ENCODE peak calls at places on chromosomes 7 and 10, in eight cellular contexts. J is dorsolateral prefrontal cortex; I is right cardiac atrium; G is AG08395; O is GF-D8; S is EH; T is activated CD4-positive, alpha-beta T cell treated with anti-CD3 and anti-CD28 coated beads, Interleukin-2, amount 10 ng/mL, durations not matched to agents 7 days and 5 days; K is CD8-positive, alpha-beta memory T cell. Y is an unnamed sample.
A peak's percentile ranks its signal among the peaks of the same experiment; 100 is the strongest.

GRCh38 chr10:131834152-131834810 is 66.5 kb upstream of the PPP2R2D start:
- DNase-seq in S (no peak), I (no peak), O (no peak), K (no peak), J (no peak), T (no peak), G (no peak), Y (no peak)

GRCh38 chr7:8291742-8292141 is 29.8 kb upstream of the ICA1 start:
- DNase-seq in O (no peak), I (no peak), T (no peak), J (no peak), G (no peak), S (no peak), K (no peak), Y (no peak)

GRCh38 chr10:110912374-110912773 is 6.6 kb downstream of the BBIP1 start:
- DNase-seq in G (peak; percentile 52), K (no peak), J (no peak), S (peak; percentile 90), O (no peak), T (no peak), I (no peak), Y (no peak)

GRCh38 chr7:2030475-2031456 is 202.0 kb downstream of the MAD1L1 start:
- DNase-seq in J (no peak), I (no peak), G (no peak), S (no peak), O (no peak), K (no peak), T (peak; percentile 39), Y (no peak)

GRCh38 chr10:124644281-124644680 is 99.9 kb downstream of the FAM53B start:
- DNase-seq in O (no peak), I (peak; percentile 10), S (no peak), K (no peak), T (no peak), J (no peak), G (no peak), Y (no peak)

GRCh38 chr10:119222966-119223386 is 15.6 kb downstream of the GRK5 start:
- DNase-seq in O (no peak), J (no peak), S (no peak), T (no peak), K (no peak), I (no peak), G (no peak), Y (no peak)

GRCh38 chr10:99435986-99436633 is 5.7 kb upstream of the GOT1 start:
- DNase-seq in S (peak; percentile 58), O (no peak), G (peak; percentile 45), T (peak; percentile 10), K (no peak), I (no peak), J (no peak), Y (peak; percentile 18)

GRCh38 chr7:106371629-106372028 is 86.8 kb upstream of the NAMPT start:
- DNase-seq in T (no peak), G (no peak), S (no peak), J (no peak), K (no peak), O (no peak), I (peak; percentile 35), Y (no peak)

GRCh38 chr10:119303886-119304285 is 96.5 kb downstream of the GRK5 start:
- DNase-seq in O (no peak), K (no peak), S (no peak), T (no peak), I (no peak), G (no peak), J (no peak), Y (no peak)

GRCh38 chr7:106110885-106111670 is 1.0 kb downstream of the SYPL1 start:
- DNase-seq in I (no peak), J (no peak), S (peak; percentile 45), K (no peak), T (no peak), G (peak; percentile 32), O (no peak), Y (peak; percentile 47)

GRCh38 chr10:117218654-117219053 is 21.4 kb downstream of the KCNK18 start:
- DNase-seq in I (no peak), J (no peak), K (no peak), G (no peak), O (no peak), T (no peak), S (peak; percentile 1), Y (peak; percentile 37)

GRCh38 chr7:36084485-36085091 is 68.5 kb upstream of the EEPD1 start:
- DNase-seq in T (no peak), S (peak; percentile 52), K (no peak), O (no peak), J (peak; percentile 65), I (peak; percentile 28), G (peak; percentile 11), Y (peak; percentile 42)

GRCh38 chr7:73716318-73716890 is 3.1 kb downstream of the STX1A start:
- DNase-seq in T (no peak), J (no peak), S (no peak), I (no peak), O (no peak), G (no peak), K (no peak), Y (no peak)

GRCh38 chr10:117477961-117478670 is 64.4 kb upstream of the EMX2 start:
- DNase-seq in J (no peak), I (no peak), T (no peak), K (no peak), S (peak; percentile 88), O (peak; percentile 26), G (peak; percentile 89), Y (peak; percentile 29)

GRCh38 chr7:45573636-45574470 is at the start of gene ADCY1:
- DNase-seq in O (no peak), G (peak; percentile 54), K (no peak), J (no peak), S (no peak), T (peak; percentile 17), I (no peak), Y (peak; percentile 85)

GRCh38 chr10:110036640-110037039 is 28.9 kb downstream of the ADD3 start:
- DNase-seq in S (no peak), G (no peak), T (no peak), I (no peak), O (no peak), J (no peak), K (no peak), Y (no peak)

GRCh38 chr10:132591166-132591971 is 53.8 kb downstream of the INPP5A start:
- DNase-seq in T (no peak), K (no peak), G (no peak), I (peak; percentile 55), S (peak; percentile 73), O (no peak), J (no peak), Y (no peak)

GRCh38 chr7:12765431-12766100 is 78.1 kb downstream of the ARL4A start:
- DNase-seq in O (no peak), S (peak; percentile 28), G (no peak), K (no peak), T (no peak), I (no peak), J (no peak), Y (peak; percentile 18)

GRCh38 chr7:69683002-69683401 is 84.7 kb downstream of the AUTS2 start:
- DNase-seq in T (no peak), G (no peak), J (no peak), K (no peak), I (no peak), O (no peak), S (no peak), Y (no peak)

GRCh38 chr10:44966129-44966815 is 6.7 kb downstream of the RASSF4 start:
- DNase-seq in T (no peak), G (no peak), I (no peak), S (peak; percentile 38), J (peak; percentile 1), O (no peak), K (no peak), Y (no peak)

GRCh38 chr7:66741706-66742053 is 1.1 kb downstream of the RABGEF1 start:
- DNase-seq in S (peak; percentile 46), O (no peak), I (peak; percentile 23), T (no peak), J (no peak), K (no peak), G (no peak), Y (no peak)

GRCh38 chr7:30921951-30922401 is 10.3 kb downstream of the AQP1 start:
- DNase-seq in O (no peak), G (no peak), J (no peak), K (no peak), T (no peak), I (peak; percentile 14), S (no peak), Y (no peak)

GRCh38 chr7:20514364-20514763 is 101.1 kb upstream of the ABCB5 start:
- DNase-seq in O (no peak), G (peak; percentile 6), I (peak; percentile 38), K (no peak), J (peak; percentile 71), T (no peak), S (no peak), Y (no peak)

GRCh38 chr10:96044686-96045085 is 1.3 kb downstream of the CCNJ start:
- DNase-seq in G (no peak), J (no peak), O (peak; percentile 57), K (no peak), S (peak; percentile 43), T (no peak), I (no peak), Y (no peak)

GRCh38 chr7:76261935-76262334 is 40.5 kb upstream of the HSPB1 start:
- DNase-seq in G (no peak), S (no peak), T (no peak), K (no peak), I (no peak), O (no peak), J (no peak), Y (no peak)

GRCh38 chr10:131001438-131001837 is 310.1 kb downstream of the TCERG1L start:
- DNase-seq in G (no peak), J (peak; percentile 8), K (no peak), S (no peak), T (peak; percentile 3), I (no peak), O (no peak), Y (no peak)

GRCh38 chr10:102120987-102121738 is 995 bp upstream of the LDB1 start:
- DNase-seq in I (peak; percentile 40), T (no peak), K (no peak), S (peak; percentile 91), O (no peak), J (peak; percentile 80), G (peak; percentile 74), Y (no peak)

GRCh38 chr7:13801669-13802068 is 187.8 kb downstream of the ETV1 start:
- DNase-seq in O (no peak), G (no peak), I (no peak), T (no peak), K (no peak), J (no peak), S (no peak), Y (no peak)

GRCh38 chr7:151372612-151373265 is 31.1 kb downstream of the NUB1 start:
- DNase-seq in O (no peak), T (no peak), S (no peak), I (no peak), J (no peak), G (no peak), K (no peak), Y (no peak)

GRCh38 chr10:73907841-73908517 is 3.0 kb upstream of the PLAU start:
- DNase-seq in J (no peak), T (no peak), I (peak; percentile 67), O (peak; percentile 97), S (peak; percentile 74), K (no peak), G (no peak), Y (no peak)

GRCh38 chr7:155357573-155358041 is 59.9 kb downstream of the INSIG1 start:
- DNase-seq in K (no peak), O (peak; percentile 96), G (peak; percentile 78), J (no peak), S (peak; percentile 38), I (no peak), T (no peak), Y (no peak)

GRCh38 chr7:116087984-116088383 is 57.4 kb upstream of the TFEC start:
- DNase-seq in K (no peak), S (no peak), T (no peak), G (no peak), J (no peak), I (no peak), O (no peak), Y (no peak)

GRCh38 chr7:158680754-158681153 is 23.9 kb downstream of the NCAPG2 start:
- DNase-seq in G (peak; percentile 26), S (peak; percentile 53), J (no peak), T (no peak), I (no peak), K (no peak), O (no peak), Y (no peak)

GRCh38 chr10:118343115-118343514 is 991 bp upstream of the FAM204A start:
- DNase-seq in T (no peak), O (no peak), S (peak; percentile 42), J (no peak), I (no peak), K (no peak), G (peak; percentile 26), Y (no peak)

Y was measured in K562.